ENCODE peak calls at places on chromosome 5, in eight cellular contexts. U is WERI-Rb-1, L is K562, J is left ventricle myocardium inferior, Z is brain microvascular endothelial cell, X is A549, H is AG04450, Q is hepatocyte. O is an unnamed sample.
A peak's percentile ranks its signal among the peaks of the same experiment; 100 is the strongest.

GRCh38 chr5:27845248-27845647 is 806.9 kb upstream of the CDH9 start:
- DNase-seq in U (no peak), L (no peak), J (no peak), Z (no peak), X (no peak), H (no peak), Q (no peak), O (no peak)

GRCh38 chr5:14066326-14066725 is 76.8 kb upstream of the TRIO start:
- DNase-seq in U (no peak), L (no peak), J (no peak), Z (no peak), X (no peak), H (no peak), Q (no peak), O (no peak)

GRCh38 chr5:155959082-155959481 is 367.9 kb upstream of the SGCD start:
- DNase-seq in U (no peak), L (no peak), J (no peak), Z (no peak), X (no peak), H (no peak), Q (no peak), O (no peak)

GRCh38 chr5:180689071-180689694 is 39.8 kb upstream of the FLT4 start:
- DNase-seq in U (no peak), L (no peak), J (no peak), Z (no peak), X (no peak), H (no peak), Q (no peak), O (no peak)

GRCh38 chr5:172622091-172623046 is 18.7 kb upstream of the NEURL1B start:
- DNase-seq in U (no peak), L (no peak), J (no peak), Z (no peak), X (no peak), H (no peak), Q (peak; percentile 81), O (no peak)

GRCh38 chr5:160799160-160799559 is 52.9 kb downstream of the ATP10B start:
- DNase-seq in U (no peak), L (no peak), J (no peak), Z (no peak), X (no peak), H (no peak), Q (no peak), O (no peak)

GRCh38 chr5:14665949-14666741 is 1.6 kb downstream of the OTULIN start:
- DNase-seq in U (peak; percentile 24), L (no peak), J (no peak), Z (no peak), X (peak; percentile 46), H (no peak), Q (peak; percentile 49), O (no peak)

GRCh38 chr5:117562647-117563046 is 988.0 kb upstream of the SEMA6A start:
- DNase-seq in U (no peak), L (no peak), J (no peak), Z (no peak), X (no peak), H (no peak), Q (no peak), O (no peak)

GRCh38 chr5:170656346-170656745 is 127.2 kb upstream of the GABRP start:
- DNase-seq in U (no peak), L (no peak), J (no peak), Z (no peak), X (no peak), H (no peak), Q (no peak), O (no peak)
- H3K27ac ChIP-seq in U (no peak overlapping the region), L (no peak overlapping the region), J (no peak overlapping the region), Z (no peak overlapping the region), X (no peak overlapping the region), H (no peak overlapping the region), Q (no peak overlapping the region), O (no peak overlapping the region)

GRCh38 chr5:141508440-141508807 is 19.5 kb downstream of the PCDHGC5 start:
- DNase-seq in U (no peak), L (no peak), J (no peak), Z (peak; percentile 34), X (no peak), H (no peak), Q (no peak), O (no peak)
- H3K4me3 ChIP-seq in U (peak overlapping the region; percentile 39), L (no peak overlapping the region), J (peak overlapping the region; percentile 53), Z (peak overlapping the region; percentile 30), X (no peak overlapping the region), H (peak overlapping the region; percentile 40), Q (no peak overlapping the region), O (no peak overlapping the region)

GRCh38 chr5:33439905-33440481 is 772 bp upstream of the TARS1 start:
- DNase-seq in U (no peak), L (no peak), J (no peak), Z (no peak), X (no peak), H (no peak), Q (no peak), O (no peak)
- H3K27ac ChIP-seq in U (peak overlapping the region; percentile 99), L (peak overlapping the region; percentile 99), J (peak overlapping the region; percentile 96), Z (peak overlapping the region; percentile 67), X (peak overlapping the region; percentile 90), H (peak overlapping the region; percentile 85), Q (peak overlapping the region; percentile 85), O (peak overlapping the region; percentile 94)

GRCh38 chr5:88787856-88788255 is 95.1 kb downstream of the MEF2C start:
- DNase-seq in U (no peak), L (no peak), J (no peak), Z (peak; percentile 41), X (no peak), H (no peak), Q (no peak), O (no peak)

GRCh38 chr5:88780731-88781130 is 102.3 kb downstream of the MEF2C start:
- DNase-seq in U (no peak), L (no peak), J (no peak), Z (no peak), X (no peak), H (no peak), Q (no peak), O (no peak)

GRCh38 chr5:88786789-88787188 is 96.2 kb downstream of the MEF2C start:
- DNase-seq in U (no peak), L (no peak), J (no peak), Z (no peak), X (no peak), H (no peak), Q (no peak), O (no peak)

GRCh38 chr5:88785396-88786216 is 97.4 kb downstream of the MEF2C start:
- DNase-seq in U (no peak), L (no peak), J (no peak), Z (peak; percentile 93), X (peak; percentile 9), H (peak; percentile 55), Q (peak; percentile 79), O (peak; percentile 56)

DNA sequence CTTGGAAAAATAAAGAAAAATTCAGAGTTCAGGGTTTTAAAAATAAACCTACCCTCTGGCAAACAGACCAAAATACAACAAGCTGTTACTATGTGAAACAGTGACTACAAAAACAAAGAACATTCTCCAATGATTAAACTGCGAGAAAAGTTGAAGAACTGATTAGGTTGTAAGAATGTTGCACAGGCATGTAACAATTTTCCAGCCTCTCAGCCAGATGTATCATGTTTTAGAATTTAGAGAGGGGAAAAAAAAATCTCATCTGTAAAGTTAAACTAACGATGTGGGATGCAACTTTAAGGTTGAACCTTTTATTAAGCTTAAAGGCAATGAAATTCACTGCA is 96.8 kb downstream of the MEF2C start:
- DNase-seq in U (no peak), L (no peak), J (no peak), Z (peak; percentile 27), X (no peak), H (no peak), Q (peak; percentile 13), O (no peak)
- H3K4me3 ChIP-seq in U (no peak overlapping the region), L (no peak overlapping the region), J (peak overlapping the region; percentile 40), Z (no peak overlapping the region), X (no peak overlapping the region), H (peak overlapping the region; percentile 1), Q (no peak overlapping the region), O (no peak overlapping the region)

GRCh38 chr5:125229556-125229955 is 483.1 kb upstream of the ZNF608 start:
- DNase-seq in U (no peak), L (no peak), J (no peak), Z (no peak), X (no peak), H (no peak), Q (no peak), O (no peak)

GRCh38 chr5:125226825-125227224 is 480.4 kb upstream of the ZNF608 start:
- DNase-seq in U (no peak), L (no peak), J (no peak), Z (no peak), X (no peak), H (no peak), Q (no peak), O (no peak)

GRCh38 chr5:125225424-125225823 is 479.0 kb upstream of the ZNF608 start:
- DNase-seq in U (no peak), L (no peak), J (no peak), Z (no peak), X (no peak), H (no peak), Q (no peak), O (no peak)

GRCh38 chr5:125227333-125228075 is 481.1 kb upstream of the ZNF608 start:
- DNase-seq in U (peak; percentile 49), L (no peak), J (no peak), Z (peak; percentile 40), X (peak; percentile 1), H (no peak), Q (peak; percentile 11), O (no peak)

GRCh38 chr5:125228358-125228757 is 481.9 kb upstream of the ZNF608 start:
- DNase-seq in U (no peak), L (no peak), J (no peak), Z (no peak), X (no peak), H (no peak), Q (no peak), O (no peak)
- H3K27ac ChIP-seq in U (no peak overlapping the region), L (no peak overlapping the region), J (no peak overlapping the region), Z (no peak overlapping the region), X (no peak overlapping the region), H (no peak overlapping the region), Q (no peak overlapping the region), O (no peak overlapping the region)

O was measured in lung.